ENCODE peak calls at places on chromosomes 2 and 18, in five cellular contexts. One of them, this sample, is unnamed.

GRCh38 chr2:24652265-24653232 is 140.6 kb downstream of the PTRHD1 start:
- DNase-seq in GM23248: peak; percentile 4
- DNase-seq in BJ: no peak
- DNase-seq in HFF-Myc: no peak
- DNase-seq in T-helper 1 cell: no peak
- DNase-seq in this sample: no peak

GRCh38 chr2:2613279-2614199 is 282.5 kb upstream of the MYT1L start:
- DNase-seq in GM23248: peak; percentile 96
- DNase-seq in BJ: peak; percentile 5
- DNase-seq in HFF-Myc: no peak
- DNase-seq in T-helper 1 cell: peak; percentile 87
- DNase-seq in this sample: peak; percentile 70

GRCh38 chr2:71748227-71748626 is 294.9 kb downstream of the DYSF start:
- DNase-seq in GM23248: peak; percentile 66
- DNase-seq in BJ: no peak
- DNase-seq in HFF-Myc: no peak
- DNase-seq in T-helper 1 cell: no peak
- DNase-seq in this sample: no peak

GRCh38 chr2:207331674-207332073 is 165.9 kb upstream of the KLF7 start:
- DNase-seq in GM23248: no peak
- DNase-seq in BJ: no peak
- DNase-seq in HFF-Myc: no peak
- DNase-seq in T-helper 1 cell: no peak
- DNase-seq in this sample: no peak

GRCh38 chr2:224111576-224111975 is 72.5 kb upstream of the SERPINE2 start:
- DNase-seq in GM23248: peak; percentile 80
- DNase-seq in BJ: no peak
- DNase-seq in HFF-Myc: no peak
- DNase-seq in T-helper 1 cell: no peak
- DNase-seq in this sample: no peak

GRCh38 chr18:67596003-67596402 is 79.5 kb upstream of the DSEL start:
- DNase-seq in GM23248: no peak
- DNase-seq in BJ: no peak
- DNase-seq in HFF-Myc: no peak
- DNase-seq in T-helper 1 cell: no peak
- DNase-seq in this sample: no peak

GRCh38 chr18:31399336-31400032 is 22.9 kb downstream of the DSG4 start:
- DNase-seq in GM23248: no peak
- DNase-seq in BJ: no peak
- DNase-seq in HFF-Myc: no peak
- DNase-seq in T-helper 1 cell: no peak
- DNase-seq in this sample: no peak

GRCh38 chr2:200403794-200404193 is 97.3 kb downstream of the SPATS2L start:
- DNase-seq in GM23248: no peak
- DNase-seq in BJ: no peak
- DNase-seq in HFF-Myc: no peak
- DNase-seq in T-helper 1 cell: no peak
- DNase-seq in this sample: no peak

GRCh38 chr2:218882866-218883366 is 2.3 kb downstream of the WNT10A start:
- DNase-seq in GM23248: peak; percentile 88
- DNase-seq in BJ: no peak
- DNase-seq in HFF-Myc: no peak
- DNase-seq in T-helper 1 cell: no peak
- DNase-seq in this sample: no peak

GRCh38 chr18:38241736-38242135 is 676.1 kb upstream of the CELF4 start:
- DNase-seq in GM23248: peak; percentile 0
- DNase-seq in BJ: no peak
- DNase-seq in HFF-Myc: no peak
- DNase-seq in T-helper 1 cell: no peak
- DNase-seq in this sample: no peak

GRCh38 chr2:31660165-31660564 is 79.4 kb upstream of the SRD5A2 start:
- DNase-seq in GM23248: no peak
- DNase-seq in BJ: no peak
- DNase-seq in HFF-Myc: no peak
- DNase-seq in T-helper 1 cell: no peak
- DNase-seq in this sample: no peak

GRCh38 chr2:98548920-98549818 is 59.1 kb downstream of the COA5 start:
- DNase-seq in GM23248: no peak
- DNase-seq in BJ: no peak
- DNase-seq in HFF-Myc: no peak
- DNase-seq in T-helper 1 cell: no peak
- DNase-seq in this sample: no peak

GRCh38 chr2:28557389-28558119 is 61.7 kb downstream of the PLB1 start:
- DNase-seq in GM23248: no peak
- DNase-seq in BJ: no peak
- DNase-seq in HFF-Myc: no peak
- DNase-seq in T-helper 1 cell: no peak
- DNase-seq in this sample: no peak

GRCh38 chr2:159639071-159639470 is 22.7 kb upstream of the BAZ2B start:
- DNase-seq in GM23248: no peak
- DNase-seq in BJ: no peak
- DNase-seq in HFF-Myc: no peak
- DNase-seq in T-helper 1 cell: no peak
- DNase-seq in this sample: no peak